ENCODE peak calls at places on chromosome 7, in seven cellular contexts. D is AG08396; L is activated CD4-positive, alpha-beta T cell treated with anti-CD3 and anti-CD28 coated beads for 36 hours; S is ACHN; E is NCI-H1105; H is activated naive CD8-positive, alpha-beta T cell treated with anti-CD3 and anti-CD28 coated beads, Interleukin-2, amount 50 U/mL, for 24 hours; N is fibroblast of the aortic adventitia. J is an unnamed sample.

GRCh38 chr7:137874390-137874789 is 27.6 kb upstream of the DGKI start:
- DNase-seq in D (peak), L (no peak), S (peak), E (no peak), H (no peak), N (peak), J (no peak)

GRCh38 chr7:156334636-156335035 is 305.9 kb upstream of the RNF32 start:
- DNase-seq in D (no peak), L (peak), S (no peak), E (no peak), H (no peak), N (no peak), J (no peak)

GRCh38 chr7:98568891-98569290 is 48.2 kb upstream of the NPTX2 start:
- DNase-seq in D (no peak), L (no peak), S (no peak), E (peak), H (no peak), N (no peak), J (no peak)

GRCh38 chr7:81457858-81458522 is 311.9 kb downstream of the HGF start:
- DNase-seq in D (peak), L (no peak), S (peak), E (peak), H (no peak), N (peak), J (no peak)

GRCh38 chr7:86745019-86745745 is 101.5 kb downstream of the GRM3 start:
- DNase-seq in D (no peak), L (no peak), S (no peak), E (no peak), H (no peak), N (no peak), J (no peak)

GRCh38 chr7:51298912-51299311 is 17.7 kb downstream of the COBL start:
- DNase-seq in D (no peak), L (no peak), S (no peak), E (no peak), H (no peak), N (no peak), J (no peak)

GRCh38 chr7:36723951-36724664 is at the start of gene AOAH:
- DNase-seq in D (no peak), L (peak), S (no peak), E (no peak), H (peak), N (no peak), J (no peak)

GRCh38 chr7:74606101-74606908 is 51.2 kb upstream of the GTF2I start:
- DNase-seq in D (peak), L (peak), S (peak), E (no peak), H (peak), N (no peak), J (no peak)

GRCh38 chr7:37594602-37595001 is 89.0 kb upstream of the GPR141 start:
- DNase-seq in D (no peak), L (no peak), S (no peak), E (no peak), H (no peak), N (no peak), J (no peak)

GRCh38 chr7:141551080-141551772 is at the start of gene AGK:
- DNase-seq in D (peak), L (peak), S (peak), E (peak), H (peak), N (peak), J (peak)

GRCh38 chr7:42263971-42264370 is 27.0 kb upstream of the GLI3 start:
- DNase-seq in D (no peak), L (no peak), S (no peak), E (no peak), H (no peak), N (no peak), J (no peak)

GRCh38 chr7:127390817-127391590 is 1.5 kb downstream of the ZNF800 start:
- DNase-seq in D (no peak), L (no peak), S (peak), E (no peak), H (no peak), N (no peak), J (no peak)

GRCh38 chr7:36514289-36515243 is 124.9 kb downstream of the ANLN start:
- DNase-seq in D (no peak), L (no peak), S (no peak), E (no peak), H (no peak), N (no peak), J (no peak)

GRCh38 chr7:129188372-129188891 is at the start of gene SMO:
- DNase-seq in D (peak), L (peak), S (peak), E (peak), H (no peak), N (no peak), J (peak)

GRCh38 chr7:103989200-103989784 is at the start of gene RELN:
- DNase-seq in D (peak), L (peak), S (peak), E (peak), H (no peak), N (peak), J (peak)

GRCh38 chr7:1536768-1537630 is 6.5 kb downstream of the MAFK start:
- DNase-seq in D (peak), L (no peak), S (peak), E (no peak), H (no peak), N (peak), J (peak)

GRCh38 chr7:99380823-99381663 is 6.5 kb downstream of the ARPC1B start:
- DNase-seq in D (no peak), L (peak), S (no peak), E (no peak), H (peak), N (no peak), J (peak)

GRCh38 chr7:22675436-22675835 is 51.6 kb upstream of the IL6 start:
- DNase-seq in D (no peak), L (no peak), S (no peak), E (no peak), H (no peak), N (peak), J (no peak)

GRCh38 chr7:2488272-2488645 is 12.1 kb upstream of the GRIFIN start:
- DNase-seq in D (no peak), L (no peak), S (no peak), E (no peak), H (no peak), N (peak), J (no peak)

GRCh38 chr7:125605241-125605640 is 675.6 kb upstream of the POT1 start:
- DNase-seq in D (no peak), L (no peak), S (peak), E (no peak), H (no peak), N (peak), J (no peak)

GRCh38 chr7:102883098-102883860 is 29.5 kb upstream of the LRRC17 start:
- DNase-seq in D (no peak), L (no peak), S (no peak), E (no peak), H (no peak), N (peak), J (no peak)

GRCh38 chr7:18829101-18829486 is 288.3 kb downstream of the TWIST1 start:
- DNase-seq in D (no peak), L (no peak), S (no peak), E (no peak), H (no peak), N (no peak), J (no peak)

GRCh38 chr7:10910447-10910846 is 63.2 kb upstream of the PHF14 start:
- DNase-seq in D (no peak), L (no peak), S (no peak), E (no peak), H (no peak), N (no peak), J (no peak)

GRCh38 chr7:106793015-106793651 is 71.9 kb upstream of the PIK3CG start:
- DNase-seq in D (no peak), L (peak), S (peak), E (peak), H (peak), N (peak), J (peak)

GRCh38 chr7:80900583-80901576 is 18.0 kb downstream of the SEMA3C start:
- DNase-seq in D (no peak), L (no peak), S (no peak), E (no peak), H (no peak), N (peak), J (no peak)

GRCh38 chr7:94195201-94195600 is 191.0 kb upstream of the BET1 start:
- DNase-seq in D (no peak), L (no peak), S (no peak), E (no peak), H (no peak), N (no peak), J (no peak)

GRCh38 chr7:73844848-73845460 is 2.6 kb upstream of the METTL27 start:
- DNase-seq in D (no peak), L (no peak), S (no peak), E (no peak), H (no peak), N (peak), J (no peak)

GRCh38 chr7:96084880-96085551 is 236.9 kb downstream of the SLC25A13 start:
- DNase-seq in D (peak), L (no peak), S (peak), E (peak), H (no peak), N (peak), J (no peak)

GRCh38 chr7:134574322-134574721 is 25.4 kb downstream of the AKR1B15 start:
- DNase-seq in D (no peak), L (no peak), S (no peak), E (no peak), H (no peak), N (no peak), J (no peak)

GRCh38 chr7:116339564-116339963 is 129.2 kb downstream of the TES start:
- DNase-seq in D (no peak), L (no peak), S (peak), E (no peak), H (no peak), N (peak), J (peak)

GRCh38 chr7:55028011-55028410 is 9.2 kb downstream of the EGFR start:
- DNase-seq in D (no peak), L (no peak), S (no peak), E (no peak), H (no peak), N (peak), J (no peak)

J was measured in HuH-7.